ENCODE peak calls at places on chromosomes 5 and 9, in six cellular contexts. Y is stimulated activated CD4-positive, alpha-beta T cell treated with anti-CD3 and anti-CD28 coated beads, Interleukin-2, amount 100 ng/mL, for 24 hours; D is A673; F is GM12865; H is NCI-H1694; A is HT1080. S is an unnamed sample.

GRCh38 chr9:87255437-87256155 is 242.1 kb upstream of the DAPK1 start:
- DNase-seq in Y (no peak), D (no peak), F (no peak), H (no peak), A (no peak), S (no peak)

GRCh38 chr5:181205735-181206401 is 872 bp upstream of the TRIM7 start:
- DNase-seq in Y (peak; percentile 43), D (no peak), F (no peak), H (no peak), A (no peak), S (peak; percentile 33)

GRCh38 chr5:102243213-102243612 is 52.9 kb downstream of the SLCO4C1 start:
- DNase-seq in Y (no peak), D (no peak), F (no peak), H (no peak), A (no peak), S (no peak)

GRCh38 chr5:84885479-84886258 is 501.0 kb upstream of the EDIL3 start:
- DNase-seq in Y (no peak), D (no peak), F (no peak), H (no peak), A (peak; percentile 47), S (no peak)

GRCh38 chr5:32326216-32326772 is 13.6 kb upstream of the MTMR12 start:
- DNase-seq in Y (no peak), D (no peak), F (no peak), H (no peak), A (peak; percentile 48), S (peak; percentile 76)

GRCh38 chr5:13985736-13986418 is 41.4 kb upstream of the DNAH5 start:
- DNase-seq in Y (no peak), D (peak; percentile 47), F (no peak), H (no peak), A (peak; percentile 94), S (peak; percentile 98)

GRCh38 chr9:135901036-135901758 is 6.1 kb downstream of the CAMSAP1 start:
- DNase-seq in Y (no peak), D (no peak), F (no peak), H (no peak), A (no peak), S (no peak)

GRCh38 chr5:66306105-66306843 is 162.2 kb downstream of the SREK1 start:
- DNase-seq in Y (peak; percentile 23), D (peak; percentile 78), F (peak; percentile 54), H (peak; percentile 63), A (peak; percentile 56), S (peak; percentile 78)

GRCh38 chr9:107389617-107390071 is 99.9 kb downstream of the KLF4 start:
- DNase-seq in Y (no peak), D (no peak), F (no peak), H (no peak), A (no peak), S (no peak)

GRCh38 chr5:59843511-59844230 is 49.9 kb downstream of the PDE4D start:
- DNase-seq in Y (no peak), D (no peak), F (no peak), H (no peak), A (no peak), S (no peak)

GRCh38 chr5:64874753-64875152 is 106.0 kb downstream of the CWC27 start:
- DNase-seq in Y (no peak), D (no peak), F (no peak), H (no peak), A (no peak), S (no peak)

GRCh38 chr5:39106332-39106731 is 32.1 kb upstream of the RICTOR start:
- DNase-seq in Y (no peak), D (no peak), F (no peak), H (no peak), A (peak; percentile 38), S (peak; percentile 68)

GRCh38 chr5:145825751-145826180 is 9.4 kb downstream of the PRELID2 start:
- DNase-seq in Y (no peak), D (peak; percentile 83), F (peak; percentile 51), H (peak; percentile 61), A (peak; percentile 44), S (peak; percentile 81)

S was measured in ELR.